ENCODE peak calls at places on chromosomes 11 and 22, in five cellular contexts. N is hepatocyte, K is adipocyte, Z is cardiac muscle cell, W is IMR-90. D is an unnamed sample. For H3K4me1 and H3K27me3, the result is how much of the 10 kb centered on the place peaks cover.

GRCh38 chr11:122523841-122524531 is 131.5 kb upstream of the UBASH3B start:
- DNase-seq in W (no peak), K (no peak), N (peak), Z (peak), D (no peak)

GRCh38 chr22:23784215-23784732 is 2.5 kb upstream of the SMARCB1 start:
- DNase-seq in W (peak), K (peak), N (peak), Z (no peak), D (peak)

GRCh38 chr11:4184163-4184916 is 89.7 kb downstream of the RRM1 start:
- DNase-seq in Z (peak), K (no peak), W (peak), N (no peak), D (no peak)

GRCh38 chr22:50548913-50549790 is 3.5 kb downstream of the KLHDC7B start:
- DNase-seq in W (no peak), N (no peak), K (no peak), Z (no peak), D (no peak)

GRCh38 chr11:91230647-91231046 is 994.0 kb upstream of the FAT3 start:
- DNase-seq in W (no peak), K (no peak), N (no peak), Z (no peak), D (no peak)

GRCh38 chr11:34972892-34973291 is 56.5 kb downstream of the PDHX start:
- DNase-seq in W (peak), N (no peak), K (peak), Z (peak), D (no peak)

GRCh38 chr11:93570759-93571413 is 27.7 kb upstream of the SMCO4 start:
- DNase-seq in W (peak), Z (peak), K (peak), N (peak), D (no peak)

GRCh38 chr11:112623057-112623456 is 338.2 kb upstream of the NCAM1 start:
- DNase-seq in N (no peak), W (no peak), K (no peak), Z (no peak), D (no peak)

GRCh38 chr11:83092488-83093384 is 21.0 kb upstream of the RAB30 start:
- DNase-seq in N (peak), W (peak), Z (no peak), K (peak), D (peak)

GRCh38 chr11:112797653-112798293 is 163.4 kb upstream of the NCAM1 start:
- DNase-seq in Z (peak), K (no peak), N (peak), W (no peak), D (peak)

GRCh38 chr11:88051386-88051785 is 123.9 kb downstream of the RAB38 start:
- DNase-seq in Z (peak), N (no peak), K (no peak), W (peak), D (no peak)

GRCh38 chr22:48315415-48316244 is 1512.0 kb downstream of the BRD1 start:
- DNase-seq in W (no peak), N (no peak), Z (no peak), K (no peak), D (peak)

GRCh38 chr22:30398685-30399680 is 2.2 kb downstream of the SEC14L2 start:
- DNase-seq in K (no peak), N (no peak), Z (no peak), W (no peak), D (no peak)

GRCh38 chr11:90218606-90219005 is 4.2 kb downstream of the CHORDC1 start:
- DNase-seq in K (peak), Z (no peak), N (no peak), W (no peak), D (no peak)

GRCh38 chr22:18033204-18033998 is 9.0 kb upstream of the MICAL3 start:
- DNase-seq in N (no peak), Z (peak), W (peak), K (peak), D (no peak)

GRCh38 chr11:6431861-6432260 is 8.9 kb downstream of the HPX start:
- DNase-seq in W (peak), N (no peak), Z (peak), K (peak), D (peak)

GRCh38 chr11:47858169-47858543 is 10.0 kb upstream of the NUP160 start:
- DNase-seq in N (peak), Z (peak), W (peak), K (peak), D (no peak)

GRCh38 chr22:24208012-24208749 is 26.9 kb downstream of the SUSD2 start:
- DNase-seq in K (peak), W (peak), N (peak), Z (peak), D (no peak)

GRCh38 chr11:115612331-115612730 is 108.1 kb upstream of the CADM1 start:
- DNase-seq in N (no peak), K (peak), W (peak), Z (peak), D (no peak)

GRCh38 chr11:62999156-62999555 is 14.4 kb upstream of the SLC22A6 start:
- DNase-seq in W (no peak), N (no peak), Z (no peak), K (no peak), D (no peak)

DNA sequence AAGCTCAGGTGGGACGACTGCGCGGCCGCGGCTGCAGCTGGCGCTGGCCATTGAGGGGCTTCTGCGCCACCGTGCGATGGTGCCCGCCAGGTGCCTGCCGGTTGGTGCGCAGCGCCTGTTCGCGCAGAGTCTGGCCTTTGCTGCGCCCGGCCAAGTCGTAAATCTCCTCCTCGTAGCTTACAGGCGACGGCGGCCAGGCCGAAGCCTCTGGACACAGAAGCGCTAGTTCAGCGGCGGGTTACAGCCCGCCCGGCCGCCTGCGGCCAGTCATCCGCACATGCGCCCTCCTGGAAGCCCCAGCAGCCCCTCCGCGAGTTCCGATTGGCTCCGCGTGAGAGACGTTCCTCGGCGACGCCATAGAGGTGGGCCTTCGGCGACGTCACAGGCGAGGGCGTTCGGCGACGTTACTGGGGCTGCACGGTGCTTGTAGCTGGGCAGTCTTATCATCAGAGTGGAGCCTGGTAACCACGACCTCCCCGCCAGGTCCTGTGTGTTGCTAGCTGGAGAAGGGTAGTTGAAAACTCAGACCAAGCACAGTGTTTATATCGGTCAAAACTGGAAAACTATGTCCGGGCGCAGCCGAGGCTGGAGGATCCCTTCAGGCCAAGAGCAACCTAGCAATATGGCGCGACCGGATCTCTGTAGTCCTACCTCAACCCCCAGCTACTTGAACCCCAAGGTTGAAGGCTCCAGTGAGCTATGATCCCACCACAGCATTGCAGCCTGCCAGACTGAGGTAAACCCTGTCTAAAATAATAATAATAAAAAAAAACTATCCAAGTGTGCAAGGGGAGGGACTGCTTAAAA is 265.7 kb downstream of the OR4C45 start:
- DNase-seq in Z (no peak), N (no peak), K (no peak), W (no peak), D (no peak)
- H3K4me3 ChIP-seq in Z (no peak), N (no peak), K (no peak), W (peak), D (no peak)

DNA sequence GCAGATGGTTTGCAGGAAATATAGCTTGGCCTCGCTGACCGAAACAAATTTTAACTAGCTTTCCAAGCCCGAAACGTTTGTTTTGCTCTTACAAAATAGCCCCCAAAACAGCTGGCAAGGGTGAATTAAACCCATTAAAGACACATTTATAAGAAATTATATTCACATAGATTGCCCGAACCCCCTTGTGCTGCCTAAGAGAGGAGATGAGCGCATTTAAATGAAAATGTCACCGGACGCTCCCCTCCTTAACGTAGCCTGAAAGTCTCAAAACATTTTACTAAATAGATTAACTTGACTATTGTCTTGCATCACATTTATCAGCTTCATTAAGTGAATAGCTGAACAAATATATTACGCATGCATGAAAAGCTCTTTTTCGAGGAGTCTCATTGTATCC is 3.9 kb upstream of the DBX1 start:
- DNase-seq in W (no peak), N (no peak), K (no peak), Z (no peak), D (no peak)
- H3K4me1 ChIP-seq in W (under half), N (under half), K (under half), Z (under half), D (under half)

GRCh38 chr11:31816467-31817053 is 5.4 kb upstream of the PAX6 start:
- DNase-seq in Z (no peak), N (peak), W (no peak), K (no peak), D (no peak)

GRCh38 chr11:31817621-31818493 is 6.7 kb upstream of the PAX6 start:
- DNase-seq in K (no peak), W (no peak), Z (no peak), N (no peak), D (no peak)

GRCh38 chr11:31815743-31816466 is 4.8 kb upstream of the PAX6 start:
- DNase-seq in Z (no peak), N (no peak), W (no peak), K (peak), D (peak)

GRCh38 chr11:31818874-31819331 is 7.8 kb upstream of the PAX6 start:
- DNase-seq in W (no peak), Z (no peak), N (no peak), K (no peak), D (no peak)

GRCh38 chr11:31817054-31817620 is 6.0 kb upstream of the PAX6 start:
- DNase-seq in Z (no peak), N (no peak), W (no peak), K (no peak), D (no peak)
- H3K27me3 ChIP-seq in Z (half or more), N (half or more), W (half or more), K (half or more), D (under half)

GRCh38 chr22:42500836-42501179 is 18.8 kb downstream of the RRP7A start:
- DNase-seq in W (no peak), N (no peak), Z (no peak), K (no peak), D (no peak)

GRCh38 chr22:42500164-42500835 is 19.3 kb downstream of the RRP7A start:
- DNase-seq in K (peak), W (peak), N (peak), Z (peak), D (no peak)
- H3K4me3 ChIP-seq in K (no peak), W (no peak), N (no peak), Z (no peak), D (no peak)

DNA sequence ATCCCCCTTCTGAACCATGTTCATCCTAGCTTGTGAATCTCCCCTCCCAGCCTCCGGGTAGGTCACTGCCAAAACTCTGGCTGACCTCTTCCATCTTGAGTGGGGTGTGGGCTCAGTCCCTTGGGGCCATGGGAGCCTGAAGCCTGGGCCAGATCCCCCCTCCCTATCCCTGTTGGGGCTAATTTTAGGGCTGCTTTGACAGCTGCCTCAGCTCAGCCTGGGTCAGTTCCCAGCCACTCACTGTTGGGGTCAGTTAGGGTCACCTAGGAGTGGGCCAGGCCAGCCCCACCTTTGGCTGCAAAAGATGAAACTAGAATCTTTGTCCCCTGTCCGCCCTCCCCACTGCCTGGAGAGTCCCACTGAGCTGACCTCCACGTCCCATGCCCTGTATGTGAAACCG is 29.8 kb upstream of the P2RY2 start:
- DNase-seq in K (no peak), W (no peak), N (no peak), Z (no peak), D (no peak)
- H3K4me1 ChIP-seq in K (under half), W (under half), N (under half), Z (under half), D (under half)

GRCh38 chr11:61509058-61510029 is 795 bp downstream of the LRRC10B start:
- DNase-seq in N (peak), Z (peak), W (peak), K (peak), D (peak)
- H3K27me3 ChIP-seq in N (under half), Z (half or more), W (half or more), K (under half), D (under half)

DNA sequence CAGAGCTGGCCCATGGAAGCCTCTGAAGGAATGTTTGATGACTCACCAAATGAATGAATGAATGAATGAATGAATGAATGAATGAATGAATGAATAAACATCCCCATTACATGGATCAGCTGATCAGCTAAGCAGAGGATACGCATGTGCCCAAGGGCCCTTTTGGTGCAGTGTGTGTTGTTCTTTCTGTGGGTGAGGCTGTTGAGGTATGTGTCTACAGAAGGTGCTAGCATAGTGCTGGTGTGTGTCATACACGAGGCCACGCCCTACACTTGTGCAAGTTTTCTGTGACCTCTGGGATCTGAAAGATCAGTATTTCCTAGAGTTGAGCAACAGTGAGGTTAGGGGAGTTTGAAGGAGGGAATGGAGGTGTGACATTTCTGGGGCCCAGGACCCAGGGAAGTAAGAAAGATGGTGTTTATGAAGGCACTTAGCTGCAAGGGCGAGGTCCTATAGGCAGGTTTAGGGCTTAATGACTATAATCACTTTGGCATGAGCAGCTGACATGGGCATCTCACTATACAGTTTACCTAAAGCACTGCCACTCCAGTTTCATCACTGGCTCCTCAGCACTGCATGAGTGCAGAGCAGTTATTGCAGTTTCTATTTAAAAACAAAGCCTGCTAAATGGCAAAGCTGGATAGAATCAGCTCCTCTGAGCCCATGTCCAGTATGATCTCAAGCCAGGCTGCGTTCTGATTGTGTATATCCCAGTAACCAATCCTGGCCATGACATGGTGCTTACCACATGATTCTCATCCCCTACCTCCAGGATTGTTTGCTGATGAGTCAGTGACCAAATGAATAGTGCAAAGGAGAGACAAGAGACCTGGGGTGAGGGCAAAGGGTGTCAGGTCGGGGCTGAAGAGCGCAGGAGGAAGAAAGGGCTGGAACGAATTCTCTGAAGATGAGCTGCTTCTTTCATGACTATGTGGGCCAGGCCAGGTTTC is 36.4 kb upstream of the E2F8 start:
- DNase-seq in K (no peak), W (no peak), N (peak), Z (peak), D (no peak)
- H3K4me3 ChIP-seq in K (no peak), W (no peak), N (no peak), Z (no peak), D (no peak)

GRCh38 chr11:1345752-1346513 is 36.5 kb upstream of the TOLLIP start:
- DNase-seq in W (no peak), K (no peak), Z (no peak), N (no peak), D (no peak)
- H3K4me1 ChIP-seq in W (under half), K (under half), Z (under half), N (under half), D (under half)

GRCh38 chr11:28547395-28547794 is 439.2 kb downstream of the METTL15 start:
- DNase-seq in N (no peak), W (no peak), Z (no peak), K (no peak), D (no peak)
- H3K27me3 ChIP-seq in N (under half), W (under half), Z (under half), K (under half), D (under half)